ENCODE peak calls at places on chromosomes 5 and 9, in six cellular contexts. A is GM23338; F is heart right ventricle; B is esophagus muscularis mucosa; V is CD8-positive, alpha-beta T cell; E is IMR-90. H is an unnamed sample. For H3K27me3 and H3K36me3, the result is how much of the 10 kb centered on the place peaks cover.

GRCh38 chr9:33170464-33171156 is 3.5 kb upstream of the B4GALT1 start:
- DNase-seq in F (peak), E (no peak), B (no peak), V (no peak), A (peak), H (peak)

GRCh38 chr5:40981420-40981819 is 72.1 kb downstream of the C7 start:
- DNase-seq in B (no peak), E (peak), V (no peak), A (no peak), F (no peak), H (no peak)

GRCh38 chr5:33370135-33370472 is 70.7 kb upstream of the TARS1 start:
- DNase-seq in V (no peak), A (no peak), F (no peak), E (peak), B (peak), H (no peak)

GRCh38 chr5:93677344-93678021 is 63.9 kb downstream of the POU5F2 start:
- DNase-seq in A (peak), F (peak), E (peak), B (no peak), V (no peak), H (no peak)

GRCh38 chr5:112742424-112742823 is 4.7 kb downstream of the APC start:
- DNase-seq in A (no peak), F (no peak), E (no peak), B (no peak), V (no peak), H (no peak)

GRCh38 chr9:74443036-74443750 is 53.9 kb upstream of the RORB start:
- DNase-seq in A (no peak), F (no peak), E (no peak), V (no peak), B (no peak), H (no peak)

GRCh38 chr5:139657363-139658321 is 9.5 kb downstream of the CXXC5 start:
- DNase-seq in A (no peak), E (no peak), F (no peak), V (no peak), B (no peak), H (no peak)

GRCh38 chr5:154477382-154478223 is 424 bp downstream of the HAND1 start:
- DNase-seq in A (peak), V (no peak), B (no peak), F (no peak), E (peak), H (no peak)

GRCh38 chr9:96550659-96551058 is 69.0 kb downstream of the CDC14B start:
- DNase-seq in V (no peak), A (no peak), B (no peak), E (no peak), F (no peak), H (no peak)

GRCh38 chr9:93095205-93096130 is 549 bp upstream of the CARD19 start:
- DNase-seq in F (peak), E (peak), B (peak), V (peak), A (peak), H (peak)

GRCh38 chr9:129077236-129077635 is 3.7 kb upstream of the DOLPP1 start:
- DNase-seq in B (no peak), V (no peak), E (no peak), A (no peak), F (no peak), H (no peak)

GRCh38 chr9:19429590-19429989 is 20.8 kb downstream of the ACER2 start:
- DNase-seq in E (peak), B (no peak), F (no peak), V (no peak), A (no peak), H (no peak)

GRCh38 chr5:16489322-16489791 is 23.8 kb upstream of the ZNF622 start:
- DNase-seq in B (no peak), A (peak), E (peak), F (no peak), V (no peak), H (peak)

GRCh38 chr5:45355189-45355992 is 340.8 kb downstream of the HCN1 start:
- DNase-seq in E (no peak), B (no peak), V (no peak), A (no peak), F (no peak), H (no peak)

GRCh38 chr5:42462089-42462488 is 38.9 kb downstream of the GHR start:
- DNase-seq in V (no peak), F (no peak), B (no peak), A (no peak), E (no peak), H (no peak)

GRCh38 chr5:124700930-124701458 is 45.4 kb downstream of the ZNF608 start:
- DNase-seq in B (no peak), E (no peak), F (no peak), V (no peak), A (peak), H (peak)

GRCh38 chr9:131595771-131596743 is 50.7 kb downstream of the PRRT1B start:
- DNase-seq in B (no peak), A (no peak), E (no peak), V (no peak), F (no peak), H (no peak)

GRCh38 chr5:153539983-153540382 is 49.5 kb downstream of the GRIA1 start:
- DNase-seq in F (no peak), V (no peak), A (no peak), B (no peak), E (no peak), H (no peak)

GRCh38 chr9:128412120-128412790 is 8.4 kb upstream of the CERCAM start:
- DNase-seq in E (peak), V (no peak), F (no peak), A (peak), B (no peak), H (peak)

GRCh38 chr5:169149317-169149716 is 151.6 kb downstream of the SLIT3 start:
- DNase-seq in F (no peak), B (no peak), V (no peak), A (peak), E (no peak), H (no peak)

GRCh38 chr5:175523292-175523691 is 44.9 kb downstream of the SFXN1 start:
- DNase-seq in F (no peak), V (no peak), A (no peak), E (no peak), B (no peak), H (no peak)

GRCh38 chr5:34037829-34038228 is 5.2 kb downstream of the C1QTNF3 start:
- DNase-seq in E (no peak), V (no peak), A (no peak), B (no peak), F (no peak), H (no peak)

GRCh38 chr5:893137-893506 is 438 bp downstream of the TRIP13 start:
- DNase-seq in F (no peak), A (peak), B (no peak), V (no peak), E (no peak), H (no peak)

DNA sequence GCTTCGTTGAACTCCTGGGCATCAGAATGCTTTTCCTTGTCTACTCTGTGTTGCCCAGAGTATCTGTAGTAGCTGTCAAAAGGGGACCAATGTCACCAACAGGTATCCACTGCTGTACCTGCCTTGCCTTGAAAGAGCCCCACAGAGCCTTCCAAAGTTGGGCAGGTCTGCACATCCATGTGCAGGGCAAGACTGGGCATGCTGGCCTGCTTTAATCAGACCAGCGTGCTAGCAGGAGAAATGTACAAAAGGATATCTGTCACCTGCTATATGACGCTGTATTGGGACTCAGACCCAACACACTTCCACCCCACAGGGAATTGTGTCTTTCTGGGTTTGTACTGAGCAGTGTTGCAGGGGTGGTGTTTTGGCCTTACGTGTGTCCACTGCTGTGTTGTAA is 11.9 kb downstream of the DELE1 start:
- DNase-seq in B (no peak), F (no peak), A (no peak), E (no peak), V (no peak), H (no peak)
- H3K27me3 ChIP-seq in B (under half), F (under half), A (under half), E (under half), V (under half), H (under half)

GRCh38 chr9:113205449-113206247 is 15.4 kb downstream of the FKBP15 start:
- DNase-seq in F (no peak), E (no peak), A (no peak), B (no peak), V (no peak), H (no peak)

DNA sequence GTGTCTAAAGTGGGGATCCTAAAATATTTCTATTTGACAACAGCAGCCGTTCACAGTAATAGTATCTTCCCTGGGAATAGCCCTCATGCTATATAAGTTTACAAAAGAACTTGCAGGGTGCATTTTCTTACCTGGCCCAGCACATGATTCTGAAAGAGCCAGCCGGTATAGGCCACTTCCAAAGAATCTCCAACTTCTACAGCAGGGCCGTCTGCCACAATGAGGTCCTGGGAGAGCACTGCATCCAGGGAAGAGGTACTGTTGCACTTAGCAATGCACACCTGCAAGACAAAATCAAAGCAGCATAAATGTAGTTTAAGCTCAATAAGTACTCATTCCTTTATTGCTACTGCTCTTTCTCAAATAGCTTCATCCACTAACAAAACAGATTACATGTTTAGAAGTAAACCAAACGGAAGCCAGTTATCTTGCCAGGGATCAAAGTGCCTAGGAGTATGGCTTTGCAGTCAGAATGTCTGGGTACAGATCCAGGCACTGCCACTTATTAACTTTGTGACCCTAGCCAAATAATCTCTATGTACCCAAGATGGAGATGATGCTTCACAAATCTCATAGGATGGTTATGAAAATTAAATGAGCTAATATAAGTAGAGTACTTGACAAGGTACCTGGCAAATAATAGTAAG is 21.3 kb downstream of the FKBP15 start:
- DNase-seq in A (no peak), B (no peak), E (no peak), F (no peak), V (no peak), H (no peak)
- H3K36me3 ChIP-seq in A (under half), B (half or more), E (under half), F (under half), V (under half), H (under half)

GRCh38 chr5:116272281-116272941 is 187.6 kb downstream of the COMMD10 start:
- DNase-seq in V (no peak), A (peak), B (no peak), F (no peak), E (peak), H (no peak)
- TF ChIP-seq CTCF in V (no peak), A (no peak), B (no peak), F (peak), E (no peak), H (no peak)

DNA sequence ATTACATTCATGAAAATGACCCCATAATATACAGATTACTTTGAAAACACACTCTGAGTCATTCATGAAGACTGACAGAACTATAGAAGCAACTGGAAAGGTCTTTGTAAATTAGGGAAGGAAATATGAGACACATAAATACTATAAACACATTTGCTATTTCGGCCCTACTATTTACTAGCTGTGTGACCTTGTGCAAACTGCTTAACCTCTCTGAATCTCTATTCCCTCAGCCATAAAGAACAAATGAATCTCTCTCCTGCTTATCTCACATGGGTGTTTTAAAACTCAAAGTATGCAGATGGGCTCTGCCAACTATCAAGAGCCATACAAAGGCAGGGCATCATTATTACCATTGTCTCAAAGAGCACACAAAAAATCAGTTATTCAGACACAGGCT is 52.9 kb downstream of the APBA1 start:
- DNase-seq in A (no peak), B (no peak), F (no peak), E (no peak), V (no peak), H (no peak)
- H3K27me3 ChIP-seq in A (under half), B (under half), F (under half), E (under half), V (under half), H (under half)

GRCh38 chr5:68460147-68460760 is 244.7 kb downstream of the PIK3R1 start:
- DNase-seq in A (peak), E (peak), F (peak), V (peak), B (no peak), H (no peak)

GRCh38 chr5:68459500-68460139 is 244.1 kb downstream of the PIK3R1 start:
- DNase-seq in F (no peak), A (no peak), V (no peak), B (no peak), E (no peak), H (no peak)

GRCh38 chr5:68458416-68458815 is 242.9 kb downstream of the PIK3R1 start:
- DNase-seq in A (no peak), V (no peak), E (no peak), B (no peak), F (no peak), H (no peak)

GRCh38 chr5:68457298-68457697 is 241.7 kb downstream of the PIK3R1 start:
- DNase-seq in B (no peak), V (no peak), E (no peak), A (no peak), F (no peak), H (no peak)

GRCh38 chr5:68459093-68459492 is 243.5 kb downstream of the PIK3R1 start:
- DNase-seq in B (no peak), E (no peak), F (no peak), V (no peak), A (no peak), H (no peak)
- H3K36me3 ChIP-seq in B (under half), E (under half), F (under half), V (under half), A (under half), H (under half)

DNA sequence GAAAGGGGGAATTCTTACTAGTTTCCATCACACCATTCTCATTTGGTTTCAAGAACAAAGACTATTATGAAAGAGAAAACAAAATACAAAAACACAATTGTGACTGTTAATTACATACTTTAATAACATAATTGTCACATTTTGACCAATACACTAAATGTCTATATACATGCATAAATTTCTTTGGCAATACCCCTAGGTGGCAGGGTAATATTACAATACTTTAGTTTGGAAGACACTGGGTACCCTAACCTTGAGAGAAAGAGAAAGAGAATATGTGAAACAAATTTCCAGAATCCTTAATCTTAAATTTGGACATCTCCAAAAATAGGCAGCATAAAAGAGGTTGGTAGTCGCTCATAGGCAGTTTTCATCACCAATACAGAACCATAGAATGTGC is 619.6 kb upstream of the ADAMTS16 start:
- DNase-seq in V (no peak), E (no peak), F (no peak), A (no peak), B (no peak), H (no peak)
- TF ChIP-seq CTCF in V (no peak), E (no peak), F (no peak), A (no peak), B (no peak), H (no peak)

GRCh38 chr9:133524146-133524545 is 613 bp downstream of the MYMK start:
- DNase-seq in A (no peak), V (no peak), F (no peak), E (no peak), B (no peak), H (no peak)
- H3K27me3 ChIP-seq in A (under half), V (under half), F (under half), E (half or more), B (under half), H (under half)